ENCODE peak calls at places on chromosome 2, in ten cellular contexts. L, Z, E, P, A, M, R, V, G and C are unnamed samples.

GRCh38 chr2:11748018-11748860 is 1.8 kb downstream of the LPIN1 start:
- DNase-seq in L (no peak), Z (peak; percentile 8), E (no peak), P (no peak), A (no peak), M (no peak), R (no peak), V (no peak), G (no peak), C (no peak)

GRCh38 chr2:84959045-84959493 is 11.9 kb upstream of the KCMF1 start:
- DNase-seq in L (no peak), Z (peak; percentile 79), E (no peak), P (no peak), A (no peak), M (no peak), R (no peak), V (peak; percentile 74), G (no peak), C (no peak)

GRCh38 chr2:10258326-10258725 is 44.4 kb upstream of the HPCAL1 start:
- DNase-seq in L (no peak), Z (no peak), E (no peak), P (no peak), A (no peak), M (no peak), R (no peak), V (no peak), G (no peak), C (no peak)

GRCh38 chr2:196184919-196185318 is 13.5 kb upstream of the STK17B start:
- DNase-seq in L (no peak), Z (no peak), E (no peak), P (no peak), A (no peak), M (no peak), R (no peak), V (no peak), G (no peak), C (no peak)

GRCh38 chr2:207807516-207807915 is 37.8 kb upstream of the FZD5 start:
- DNase-seq in L (no peak), Z (no peak), E (no peak), P (no peak), A (no peak), M (no peak), R (no peak), V (no peak), G (no peak), C (no peak)

GRCh38 chr2:37664190-37664751 is 7.2 kb downstream of the CDC42EP3 start:
- DNase-seq in L (no peak), Z (no peak), E (no peak), P (no peak), A (no peak), M (no peak), R (no peak), V (no peak), G (no peak), C (no peak)

GRCh38 chr2:53515435-53516332 is 251.9 kb upstream of the CHAC2 start:
- DNase-seq in L (no peak), Z (no peak), E (no peak), P (no peak), A (no peak), M (no peak), R (peak; percentile 21), V (no peak), G (no peak), C (no peak)

GRCh38 chr2:23685201-23685600 is 241.7 kb downstream of the ATAD2B start:
- DNase-seq in L (no peak), Z (no peak), E (no peak), P (no peak), A (no peak), M (peak; percentile 22), R (no peak), V (no peak), G (no peak), C (no peak)

GRCh38 chr2:79552653-79553052 is 39.8 kb downstream of the CTNNA2 start:
- DNase-seq in L (no peak), Z (no peak), E (no peak), P (no peak), A (no peak), M (no peak), R (no peak), V (no peak), G (no peak), C (no peak)

GRCh38 chr2:41962912-41963652 is 84.7 kb upstream of the PKDCC start:
- DNase-seq in L (no peak), Z (no peak), E (no peak), P (no peak), A (no peak), M (no peak), R (no peak), V (no peak), G (no peak), C (no peak)

GRCh38 chr2:73089270-73090030 is 17.9 kb upstream of the SFXN5 start:
- DNase-seq in L (no peak), Z (peak; percentile 99), E (no peak), P (peak; percentile 95), A (peak; percentile 92), M (peak; percentile 61), R (no peak), V (peak; percentile 59), G (no peak), C (peak; percentile 60)

GRCh38 chr2:239587311-239587731 is 186.5 kb upstream of the HDAC4 start:
- DNase-seq in L (no peak), Z (no peak), E (no peak), P (no peak), A (no peak), M (peak; percentile 44), R (no peak), V (no peak), G (no peak), C (no peak)

GRCh38 chr2:233061007-233061590 is 957 bp downstream of the INPP5D start:
- DNase-seq in L (no peak), Z (no peak), E (no peak), P (no peak), A (no peak), M (no peak), R (peak; percentile 19), V (no peak), G (no peak), C (no peak)

GRCh38 chr2:231661422-231662027 is 46.8 kb upstream of the PTMA start:
- DNase-seq in L (no peak), Z (no peak), E (no peak), P (no peak), A (no peak), M (no peak), R (no peak), V (no peak), G (no peak), C (no peak)

GRCh38 chr2:125942585-125943424 is 713.2 kb upstream of the GYPC start:
- DNase-seq in L (no peak), Z (no peak), E (no peak), P (no peak), A (no peak), M (no peak), R (no peak), V (no peak), G (no peak), C (no peak)

GRCh38 chr2:113707106-113707505 is 49.3 kb downstream of the SLC35F5 start:
- DNase-seq in L (no peak), Z (peak; percentile 33), E (no peak), P (no peak), A (no peak), M (no peak), R (no peak), V (no peak), G (no peak), C (no peak)

GRCh38 chr2:207840101-207840500 is 70.4 kb upstream of the FZD5 start:
- DNase-seq in L (no peak), Z (no peak), E (no peak), P (no peak), A (no peak), M (no peak), R (no peak), V (no peak), G (no peak), C (no peak)

GRCh38 chr2:7452110-7452851 is 535.1 kb downstream of the RNF144A start:
- DNase-seq in L (no peak), Z (no peak), E (no peak), P (no peak), A (no peak), M (no peak), R (no peak), V (no peak), G (no peak), C (no peak)

GRCh38 chr2:203105996-203106395 is 91.3 kb downstream of the NBEAL1 start:
- DNase-seq in L (no peak), Z (no peak), E (no peak), P (no peak), A (no peak), M (no peak), R (no peak), V (peak; percentile 1), G (no peak), C (peak; percentile 39)

GRCh38 chr2:195411219-195411687 is 245.8 kb upstream of the SLC39A10 start:
- DNase-seq in L (no peak), Z (peak; percentile 52), E (no peak), P (no peak), A (no peak), M (no peak), R (no peak), V (no peak), G (no peak), C (no peak)